ENCODE peak calls at places on chromosome 22, in ten cellular contexts. A is AG10803; U is HTR-8/SVneo; K is GM12892; X is activated CD4-positive, alpha-beta T cell treated with anti-CD3 and anti-CD28 coated beads, Interleukin-2, amount 10 ng/mL, durations not matched to agents 7 days and 5 days; M is hippocampal formation; W is caudate nucleus; G is CD4-positive, alpha-beta T cell; J is GM19239; C is posterior cingulate gyrus. I is an unnamed sample.

GRCh38 chr22:41429232-41429945 is 17.2 kb downstream of the TOB2 start:
- DNase-seq in A (no peak), U (no peak), K (no peak), X (no peak), M (no peak), W (peak), G (no peak), J (no peak), C (no peak), I (no peak)

GRCh38 chr22:30598986-30599385 is 7.3 kb upstream of the PES1 start:
- DNase-seq in A (no peak), U (no peak), K (no peak), X (no peak), M (no peak), W (no peak), G (no peak), J (no peak), C (no peak), I (no peak)

GRCh38 chr22:20117656-20118571 is 888 bp upstream of the TRMT2A start:
- DNase-seq in A (peak), U (no peak), K (peak), X (peak), M (no peak), W (no peak), G (peak), J (peak), C (no peak), I (peak)

GRCh38 chr22:41812805-41813545 is 12.5 kb downstream of the CCDC134 start:
- DNase-seq in A (no peak), U (no peak), K (no peak), X (no peak), M (no peak), W (no peak), G (no peak), J (no peak), C (no peak), I (no peak)

GRCh38 chr22:46894851-46895640 is 132.6 kb downstream of the TBC1D22A start:
- DNase-seq in A (no peak), U (no peak), K (no peak), X (no peak), M (no peak), W (no peak), G (no peak), J (no peak), C (no peak), I (no peak)

GRCh38 chr22:27726726-27727449 is 74.7 kb downstream of the MN1 start:
- DNase-seq in A (peak), U (no peak), K (no peak), X (no peak), M (no peak), W (no peak), G (no peak), J (no peak), C (no peak), I (no peak)

GRCh38 chr22:33380789-33381530 is 322.8 kb upstream of the SYN3 start:
- DNase-seq in A (peak), U (no peak), K (no peak), X (no peak), M (no peak), W (no peak), G (no peak), J (no peak), C (no peak), I (no peak)

GRCh38 chr22:30021338-30021737 is 58.9 kb upstream of the HORMAD2 start:
- DNase-seq in A (no peak), U (no peak), K (no peak), X (no peak), M (no peak), W (no peak), G (no peak), J (no peak), C (no peak), I (no peak)

GRCh38 chr22:42964994-42965699 is 49.8 kb downstream of the PACSIN2 start:
- DNase-seq in A (peak), U (no peak), K (no peak), X (no peak), M (no peak), W (no peak), G (no peak), J (peak), C (no peak), I (peak)

GRCh38 chr22:37208401-37209139 is 3.7 kb downstream of the SSTR3 start:
- DNase-seq in A (no peak), U (no peak), K (no peak), X (no peak), M (no peak), W (no peak), G (no peak), J (no peak), C (no peak), I (no peak)

GRCh38 chr22:46072030-46072881 is 78.1 kb upstream of the PPARA start:
- DNase-seq in A (peak), U (no peak), K (peak), X (peak), M (no peak), W (no peak), G (no peak), J (peak), C (peak), I (peak)

GRCh38 chr22:45968003-45968650 is 8.8 kb downstream of the WNT7B start:
- DNase-seq in A (no peak), U (no peak), K (no peak), X (no peak), M (no peak), W (no peak), G (no peak), J (no peak), C (no peak), I (no peak)

GRCh38 chr22:36871669-36872081 is 10.9 kb downstream of the NCF4 start:
- DNase-seq in A (no peak), U (peak), K (no peak), X (no peak), M (no peak), W (no peak), G (no peak), J (no peak), C (no peak), I (no peak)

GRCh38 chr22:43910178-43910695 is 13.4 kb upstream of the PNPLA3 start:
- DNase-seq in A (no peak), U (no peak), K (no peak), X (no peak), M (no peak), W (no peak), G (no peak), J (no peak), C (no peak), I (no peak)

GRCh38 chr22:18081416-18081815 is 3.6 kb downstream of the PEX26 start:
- DNase-seq in A (no peak), U (no peak), K (no peak), X (no peak), M (no peak), W (no peak), G (no peak), J (no peak), C (no peak), I (no peak)

GRCh38 chr22:26800858-26801257 is 143.5 kb downstream of the MIAT start:
- DNase-seq in A (no peak), U (no peak), K (no peak), X (no peak), M (no peak), W (no peak), G (no peak), J (no peak), C (no peak), I (no peak)

GRCh38 chr22:39527481-39527961 is 5.0 kb downstream of the RPS19BP1 start:
- DNase-seq in A (no peak), U (no peak), K (no peak), X (no peak), M (no peak), W (no peak), G (no peak), J (no peak), C (no peak), I (no peak)

GRCh38 chr22:31122532-31123291 is at the start of gene INPP5J:
- DNase-seq in A (no peak), U (peak), K (no peak), X (no peak), M (no peak), W (peak), G (no peak), J (no peak), C (no peak), I (no peak)

GRCh38 chr22:44659140-44659539 is 42.9 kb upstream of the PRR5 start:
- DNase-seq in A (peak), U (no peak), K (no peak), X (no peak), M (no peak), W (peak), G (no peak), J (no peak), C (peak), I (no peak)

GRCh38 chr22:33034753-33035152 is 23.4 kb downstream of the SYN3 start:
- DNase-seq in A (no peak), U (no peak), K (no peak), X (no peak), M (no peak), W (no peak), G (no peak), J (no peak), C (no peak), I (no peak)

GRCh38 chr22:17475318-17476212 is 87.7 kb upstream of the SLC25A18 start:
- DNase-seq in A (no peak), U (no peak), K (no peak), X (no peak), M (no peak), W (no peak), G (no peak), J (no peak), C (no peak), I (no peak)

GRCh38 chr22:29751139-29751538 is 15.7 kb downstream of the ZMAT5 start:
- DNase-seq in A (no peak), U (no peak), K (no peak), X (peak), M (no peak), W (no peak), G (no peak), J (no peak), C (no peak), I (no peak)

GRCh38 chr22:17853066-17853465 is 78.8 kb upstream of the BID start:
- DNase-seq in A (no peak), U (no peak), K (no peak), X (no peak), M (no peak), W (no peak), G (no peak), J (no peak), C (no peak), I (no peak)

GRCh38 chr22:50180727-50181521 is 4.8 kb upstream of the TRABD start:
- DNase-seq in A (no peak), U (no peak), K (no peak), X (no peak), M (no peak), W (no peak), G (no peak), J (no peak), C (no peak), I (no peak)

GRCh38 chr22:20600137-20600673 is 92.8 kb downstream of the MED15 start:
- DNase-seq in A (no peak), U (no peak), K (no peak), X (no peak), M (no peak), W (no peak), G (no peak), J (no peak), C (no peak), I (no peak)

GRCh38 chr22:37121887-37122591 is 12.5 kb upstream of the TMPRSS6 start:
- DNase-seq in A (peak), U (peak), K (peak), X (peak), M (no peak), W (no peak), G (peak), J (peak), C (no peak), I (peak)

GRCh38 chr22:23217171-23218052 is 37.1 kb downstream of the BCR start:
- DNase-seq in A (no peak), U (no peak), K (no peak), X (no peak), M (no peak), W (no peak), G (no peak), J (no peak), C (no peak), I (no peak)

GRCh38 chr22:43901976-43902643 is 10.3 kb upstream of the PNPLA5 start:
- DNase-seq in A (peak), U (no peak), K (no peak), X (no peak), M (no peak), W (no peak), G (no peak), J (no peak), C (no peak), I (no peak)

GRCh38 chr22:39204216-39204615 is 40.6 kb downstream of the PDGFB start:
- DNase-seq in A (no peak), U (no peak), K (no peak), X (no peak), M (no peak), W (no peak), G (no peak), J (no peak), C (no peak), I (no peak)

GRCh38 chr22:46625843-46626349 is 5.7 kb downstream of the GRAMD4 start:
- DNase-seq in A (no peak), U (no peak), K (no peak), X (no peak), M (no peak), W (no peak), G (no peak), J (no peak), C (no peak), I (no peak)

GRCh38 chr22:38570841-38571364 is 920 bp upstream of the DMC1 start:
- DNase-seq in A (peak), U (no peak), K (peak), X (peak), M (peak), W (peak), G (peak), J (no peak), C (peak), I (no peak)

GRCh38 chr22:37911697-37912096 is 5.6 kb downstream of the MICALL1 start:
- DNase-seq in A (no peak), U (no peak), K (no peak), X (no peak), M (no peak), W (no peak), G (no peak), J (no peak), C (no peak), I (no peak)

GRCh38 chr22:35728639-35729308 is 11.1 kb downstream of the APOL5 start:
- DNase-seq in A (no peak), U (no peak), K (no peak), X (no peak), M (no peak), W (no peak), G (no peak), J (no peak), C (no peak), I (no peak)

GRCh38 chr22:49600452-49600847 is 227.2 kb downstream of the BRD1 start:
- DNase-seq in A (no peak), U (no peak), K (no peak), X (no peak), M (no peak), W (no peak), G (no peak), J (no peak), C (no peak), I (no peak)

GRCh38 chr22:19810381-19811141 is 44.1 kb downstream of the GNB1L start:
- DNase-seq in A (peak), U (peak), K (peak), X (peak), M (no peak), W (no peak), G (no peak), J (no peak), C (no peak), I (no peak)

GRCh38 chr22:43829448-43829821 is 17.3 kb upstream of the EFCAB6 start:
- DNase-seq in A (peak), U (no peak), K (no peak), X (no peak), M (no peak), W (no peak), G (no peak), J (no peak), C (no peak), I (no peak)

I was measured in stimulated activated naive CD8-positive, alpha-beta T cell treated with anti-CD3 and anti-CD28 coated beads, Interleukin-15, amount 100 ng/mL, for 72 hours.